ENCODE peak calls at places on chromosomes 11 and 22, in four cellular contexts. L is stomach; T is cardiac muscle cell; F is CD8-positive, alpha-beta memory T cell. H is an unnamed sample.
A peak's percentile ranks its signal among the peaks of the same experiment; 100 is the strongest.

GRCh38 chr11:3609416-3610265 is 32.2 kb downstream of the ART5 start:
- DNase-seq in L (no peak), T (peak; percentile 54), F (peak; percentile 11), H (peak; percentile 51)

GRCh38 chr22:44449683-44450425 is 48.2 kb downstream of the RTL6 start:
- DNase-seq in L (peak; percentile 22), T (no peak), F (no peak), H (no peak)

GRCh38 chr11:19872526-19873135 is 160.0 kb downstream of the NAV2 start:
- DNase-seq in L (no peak), T (no peak), F (no peak), H (no peak)

GRCh38 chr11:115453693-115454092 is 50.5 kb downstream of the CADM1 start:
- DNase-seq in L (no peak), T (no peak), F (no peak), H (no peak)

GRCh38 chr11:57903011-57903410 is 120.7 kb upstream of the OR9Q1 start:
- DNase-seq in L (no peak), T (no peak), F (no peak), H (no peak)

GRCh38 chr11:83663446-83663845 is 377.3 kb upstream of the CCDC90B start:
- DNase-seq in L (no peak), T (no peak), F (no peak), H (no peak)

GRCh38 chr11:119999220-119999619 is 138.7 kb downstream of the TRIM29 start:
- DNase-seq in L (no peak), T (no peak), F (no peak), H (no peak)

GRCh38 chr11:8263109-8263768 is 439 bp downstream of the LMO1 start:
- DNase-seq in L (no peak), T (no peak), F (no peak), H (no peak)

GRCh38 chr11:115806056-115806455 is 301.8 kb upstream of the CADM1 start:
- DNase-seq in L (no peak), T (no peak), F (no peak), H (no peak)

GRCh38 chr22:20646906-20647305 is 127.0 kb upstream of the SERPIND1 start:
- DNase-seq in L (no peak), T (no peak), F (no peak), H (no peak)

GRCh38 chr22:20645954-20646353 is 128.0 kb upstream of the SERPIND1 start:
- DNase-seq in L (no peak), T (no peak), F (no peak), H (peak; percentile 22)

GRCh38 chr22:20647586-20648305 is 126.2 kb upstream of the SERPIND1 start:
- DNase-seq in L (no peak), T (no peak), F (no peak), H (peak; percentile 15)

GRCh38 chr22:20648306-20648903 is 125.5 kb upstream of the SERPIND1 start:
- DNase-seq in L (no peak), T (no peak), F (no peak), H (peak; percentile 5)

DNA sequence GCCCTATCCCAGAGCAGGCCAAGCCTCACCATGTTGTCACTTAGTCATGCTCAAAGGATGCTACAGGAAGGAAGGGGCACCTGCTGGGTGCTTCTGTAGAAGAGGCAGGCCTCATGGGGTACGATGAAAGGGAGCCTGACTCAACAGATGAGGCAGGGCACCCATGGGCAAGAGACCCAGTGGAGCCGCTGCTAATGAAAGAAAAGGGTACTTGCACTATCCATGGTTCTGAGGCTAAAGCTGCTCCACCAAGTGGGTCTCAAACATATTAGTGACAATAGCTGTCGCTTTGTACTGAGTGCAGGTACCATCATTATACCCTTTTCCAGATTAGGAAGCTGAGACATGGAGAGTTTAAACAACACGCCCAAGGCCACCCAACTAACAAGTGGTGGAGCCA is 127.5 kb upstream of the SERPIND1 start:
- DNase-seq in L (no peak), T (no peak), F (no peak), H (no peak)
- H3K27me3 ChIP-seq in L (no peaks in the 10 kb centered on the region), T (no peaks in the 10 kb centered on the region), F (no peaks in the 10 kb centered on the region), H (no peaks in the 10 kb centered on the region)

GRCh38 chr11:44734982-44735381 is 8.2 kb downstream of the TSPAN18 start:
- DNase-seq in L (no peak), T (no peak), F (no peak), H (no peak)
- H3K27me3 ChIP-seq in L (peaks cover 6% of the 10 kb centered on the region), T (no peaks in the 10 kb centered on the region), F (no peaks in the 10 kb centered on the region), H (peaks cover 20% of the 10 kb centered on the region)

GRCh38 chr11:111537336-111537860 is 3.1 kb upstream of the LAYN start:
- DNase-seq in L (no peak), T (no peak), F (no peak), H (no peak)
- H3K27me3 ChIP-seq in L (peaks cover 36% of the 10 kb centered on the region), T (peaks cover 59% of the 10 kb centered on the region), F (peaks cover 23% of the 10 kb centered on the region), H (no peaks in the 10 kb centered on the region)

GRCh38 chr22:49064836-49065235 is 762.8 kb downstream of the BRD1 start:
- DNase-seq in L (no peak), T (no peak), F (no peak), H (no peak)

GRCh38 chr22:49068861-49069260 is 758.8 kb downstream of the BRD1 start:
- DNase-seq in L (no peak), T (no peak), F (no peak), H (no peak)

GRCh38 chr22:49067504-49067903 is 760.2 kb downstream of the BRD1 start:
- DNase-seq in L (no peak), T (no peak), F (no peak), H (no peak)

GRCh38 chr22:49063040-49063329 is 764.7 kb downstream of the BRD1 start:
- DNase-seq in L (no peak), T (no peak), F (no peak), H (no peak)

DNA sequence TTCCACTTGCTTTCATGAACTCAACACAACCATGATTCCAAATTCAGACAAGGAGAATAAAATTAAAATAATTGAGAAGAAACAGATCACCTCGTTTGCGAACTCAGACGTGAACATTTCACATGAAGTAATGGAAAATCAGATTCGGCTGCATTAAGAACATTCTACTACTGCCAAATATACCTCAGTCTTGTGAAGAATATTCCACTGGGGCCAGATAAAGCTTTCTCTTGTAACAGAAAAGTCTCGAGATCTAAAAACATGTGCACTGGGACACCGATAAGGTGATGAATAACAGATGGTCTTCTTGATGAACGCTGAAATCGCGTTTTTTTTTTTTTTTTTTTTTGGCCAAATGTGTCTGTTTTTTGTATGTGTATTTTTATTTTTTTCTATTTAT is 761.1 kb downstream of the BRD1 start:
- DNase-seq in L (no peak), T (no peak), F (no peak), H (no peak)
- H3K27me3 ChIP-seq in L (peaks cover 37% of the 10 kb centered on the region), T (no peaks in the 10 kb centered on the region), F (no peaks in the 10 kb centered on the region), H (no peaks in the 10 kb centered on the region)

GRCh38 chr11:81647374-81647773 is 1086.3 kb downstream of the FAM181B start:
- DNase-seq in L (no peak), T (no peak), F (no peak), H (no peak)
- H3K27me3 ChIP-seq in L (no peaks in the 10 kb centered on the region), T (peaks cover 66% of the 10 kb centered on the region), F (no peaks in the 10 kb centered on the region), H (no peaks in the 10 kb centered on the region)

GRCh38 chr11:32494629-32495028 is 59.3 kb upstream of the WT1 start:
- DNase-seq in L (no peak), T (peak; percentile 42), F (no peak), H (no peak)

GRCh38 chr11:32500001-32500400 is 64.7 kb upstream of the WT1 start:
- DNase-seq in L (no peak), T (no peak), F (no peak), H (no peak)

DNA sequence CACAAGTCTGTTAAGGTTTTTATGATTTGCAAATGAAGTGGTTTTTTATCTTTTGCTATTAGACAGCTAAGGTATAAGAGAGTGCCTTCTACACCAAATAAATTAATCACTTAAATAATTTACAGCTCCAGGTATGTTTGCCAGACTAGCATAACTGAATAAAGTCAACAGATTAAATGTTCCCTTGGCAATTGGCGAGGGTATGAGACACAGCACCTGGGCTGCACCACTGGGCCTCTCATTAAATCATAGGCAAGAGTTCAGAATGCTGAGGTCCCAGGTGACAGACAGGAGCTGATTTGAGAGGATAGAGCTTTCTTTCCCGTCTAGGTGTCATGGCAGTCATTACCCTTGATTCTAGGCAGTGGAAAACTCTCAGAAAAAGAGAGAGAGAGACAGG is 62.6 kb upstream of the WT1 start:
- DNase-seq in L (peak; percentile 44), T (no peak), F (no peak), H (no peak)
- H3K27me3 ChIP-seq in L (no peaks in the 10 kb centered on the region), T (no peaks in the 10 kb centered on the region), F (no peaks in the 10 kb centered on the region), H (peaks cover 16% of the 10 kb centered on the region)

H was measured in SJSA1.